ENCODE peak calls at places on chromosomes 5 and 9, in five cellular contexts. Q is hepatocyte; T is fibroblast of lung; X is right cardiac atrium; Y is CD4-positive, alpha-beta memory T cell. K is an unnamed sample.

GRCh38 chr5:146441896-146442295 is 5.2 kb upstream of the TCERG1 start:
- DNase-seq in Y (no peak), T (peak; percentile 28), X (no peak), Q (no peak), K (no peak)

GRCh38 chr9:12785251-12785880 is 10.5 kb downstream of the LURAP1L start:
- DNase-seq in X (peak; percentile 39), T (peak; percentile 54), Q (peak; percentile 31), Y (no peak), K (no peak)

GRCh38 chr5:38417658-38418017 is 138.8 kb downstream of the LIFR start:
- DNase-seq in T (no peak), Y (no peak), X (no peak), Q (no peak), K (no peak)

GRCh38 chr9:105447386-105447813 is 434 bp upstream of the FSD1L start:
- DNase-seq in X (no peak), Y (no peak), Q (no peak), T (no peak), K (no peak)

GRCh38 chr5:110345623-110346022 is 380.8 kb downstream of the TMEM232 start:
- DNase-seq in T (no peak), X (no peak), Y (no peak), Q (no peak), K (no peak)

GRCh38 chr5:151741678-151742423 is 16.6 kb downstream of the ATOX1 start:
- DNase-seq in Y (no peak), Q (no peak), T (peak; percentile 89), X (no peak), K (peak; percentile 74)

GRCh38 chr5:151012857-151013256 is 7.5 kb upstream of the GPX3 start:
- DNase-seq in T (no peak), Y (no peak), Q (no peak), X (no peak), K (no peak)

GRCh38 chr5:172658869-172659513 is 17.9 kb downstream of the NEURL1B start:
- DNase-seq in T (peak; percentile 51), Y (no peak), X (peak; percentile 85), Q (no peak), K (no peak)

GRCh38 chr5:86679529-86679928 is 61.8 kb downstream of the COX7C start:
- DNase-seq in X (no peak), T (peak; percentile 93), Y (peak; percentile 19), Q (peak; percentile 73), K (peak; percentile 7)

GRCh38 chr5:151383011-151383410 is 35.7 kb upstream of the SLC36A2 start:
- DNase-seq in Y (no peak), X (no peak), Q (no peak), T (no peak), K (no peak)

GRCh38 chr9:129570450-129571297 is 50.2 kb downstream of the C9orf50 start:
- DNase-seq in Y (no peak), X (peak; percentile 88), Q (peak; percentile 61), T (peak; percentile 94), K (no peak)

GRCh38 chr9:134130503-134131375 is 5.1 kb upstream of the WDR5 start:
- DNase-seq in T (peak; percentile 41), Q (peak; percentile 63), X (peak; percentile 85), Y (no peak), K (no peak)

GRCh38 chr5:176553260-176554085 is 4.3 kb downstream of the CDHR2 start:
- DNase-seq in Q (peak; percentile 76), Y (no peak), X (peak; percentile 19), T (no peak), K (no peak)

GRCh38 chr9:120475341-120475740 is 104.6 kb downstream of the CDK5RAP2 start:
- DNase-seq in Y (no peak), T (peak; percentile 89), Q (no peak), X (peak; percentile 67), K (no peak)

GRCh38 chr9:93321220-93321610 is 130.3 kb upstream of the FAM120A start:
- DNase-seq in X (no peak), Q (no peak), T (no peak), Y (no peak), K (no peak)

GRCh38 chr5:181098642-181099452 is 32.1 kb downstream of the OR2V1 start:
- DNase-seq in Y (no peak), Q (no peak), X (no peak), T (no peak), K (no peak)

GRCh38 chr9:32899181-32899580 is 102.2 kb downstream of the APTX start:
- DNase-seq in Y (no peak), X (no peak), T (peak; percentile 56), Q (no peak), K (no peak)

GRCh38 chr5:96125335-96125891 is 163.8 kb upstream of the ELL2 start:
- DNase-seq in T (peak; percentile 53), Q (no peak), Y (no peak), X (no peak), K (no peak)

GRCh38 chr9:20636883-20637440 is 14.7 kb upstream of the MLLT3 start:
- DNase-seq in Q (peak; percentile 40), T (peak; percentile 36), Y (no peak), X (no peak), K (no peak)

GRCh38 chr9:38154501-38155421 is 85.7 kb upstream of the SHB start:
- DNase-seq in X (no peak), T (no peak), Y (no peak), Q (no peak), K (no peak)

GRCh38 chr9:133726401-133727276 is 11.5 kb downstream of the SARDH start:
- DNase-seq in Y (peak; percentile 61), X (peak; percentile 79), Q (peak; percentile 80), T (peak; percentile 35), K (no peak)

GRCh38 chr5:169018980-169019379 is 282.0 kb downstream of the SLIT3 start:
- DNase-seq in Q (no peak), X (no peak), T (no peak), Y (no peak), K (no peak)

GRCh38 chr9:129140397-129141065 is 29.3 kb downstream of the PTPA start:
- DNase-seq in X (peak; percentile 78), Q (peak; percentile 68), T (peak; percentile 58), Y (no peak), K (no peak)

GRCh38 chr9:91770229-91770628 is 179.8 kb downstream of the ROR2 start:
- DNase-seq in Y (no peak), T (no peak), Q (no peak), X (no peak), K (no peak)

GRCh38 chr9:91771027-91771426 is 179.0 kb downstream of the ROR2 start:
- DNase-seq in Q (peak; percentile 72), X (no peak), T (peak; percentile 94), Y (no peak), K (no peak)

GRCh38 chr9:91768507-91768906 is 181.5 kb downstream of the ROR2 start:
- DNase-seq in Y (no peak), Q (no peak), X (no peak), T (no peak), K (no peak)

GRCh38 chr9:91771864-91772263 is 178.2 kb downstream of the ROR2 start:
- DNase-seq in Q (no peak), Y (no peak), X (no peak), T (peak; percentile 41), K (no peak)

DNA sequence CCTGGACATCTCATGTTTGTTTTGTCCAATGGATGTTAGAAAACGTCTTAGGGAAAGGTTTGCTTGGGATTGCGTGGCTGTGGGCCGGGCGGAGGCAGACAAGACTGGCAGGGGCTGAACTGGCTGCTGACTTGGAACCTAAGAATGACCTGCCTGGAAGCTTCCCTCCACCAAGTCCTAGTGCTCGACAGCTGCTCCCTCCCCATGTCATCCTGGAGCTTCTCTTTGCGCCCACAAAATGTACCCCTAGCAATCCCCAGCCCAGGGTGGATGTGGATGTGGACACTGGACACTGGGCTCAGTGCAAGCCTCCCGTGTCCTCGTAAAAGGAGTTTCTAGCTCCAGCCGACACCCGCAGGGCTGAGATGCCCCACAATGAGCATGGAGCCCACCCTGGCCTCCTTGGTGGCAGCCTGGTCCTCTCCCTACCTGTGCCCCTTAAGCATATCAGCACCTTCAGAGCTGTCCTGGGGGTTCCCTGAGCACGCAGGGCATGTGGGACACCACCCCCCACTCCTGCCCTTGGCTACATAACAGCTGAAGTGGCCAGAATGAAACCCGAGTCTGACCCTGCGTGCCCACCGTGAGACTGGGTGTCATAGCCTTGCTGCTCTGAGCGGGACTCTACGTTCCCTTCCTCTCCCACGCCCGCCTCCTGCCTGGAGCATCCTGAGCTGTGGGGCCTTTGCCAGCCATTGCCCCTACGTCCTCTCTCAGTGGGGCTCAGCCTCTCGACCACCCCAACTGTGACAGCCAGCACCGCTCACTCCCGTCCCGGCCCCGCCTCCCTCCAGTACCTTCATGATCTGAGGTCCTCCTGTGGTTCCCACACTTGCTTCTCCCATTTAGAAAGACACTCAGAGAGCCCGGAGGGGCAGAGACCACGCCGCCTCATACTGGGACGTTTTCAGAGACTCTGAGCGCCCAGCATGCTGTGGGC is 180.8 kb downstream of the ROR2 start:
- DNase-seq in X (no peak), Y (no peak), T (no peak), Q (no peak), K (no peak)
- H3K4me1 ChIP-seq in X (peaks cover 3% of the 10 kb centered on the region), Y (no peaks in the 10 kb centered on the region), T (peaks cover 12% of the 10 kb centered on the region), Q (peaks cover 32% of the 10 kb centered on the region), K (no peaks in the 10 kb centered on the region)

GRCh38 chr9:124220551-124221451 is 36.9 kb upstream of the NEK6 start:
- DNase-seq in Y (no peak), X (no peak), Q (no peak), T (peak; percentile 48), K (no peak)
- H3K4me1 ChIP-seq in Y (peaks cover 35% of the 10 kb centered on the region), X (peaks cover 18% of the 10 kb centered on the region), Q (peaks cover 12% of the 10 kb centered on the region), T (no peaks in the 10 kb centered on the region), K (peaks cover 9% of the 10 kb centered on the region)

GRCh38 chr5:98961665-98962344 is 33.0 kb upstream of the CHD1 start:
- DNase-seq in Y (no peak), Q (no peak), T (no peak), X (no peak), K (no peak)

GRCh38 chr5:98962587-98962986 is 33.8 kb upstream of the CHD1 start:
- DNase-seq in X (no peak), Y (no peak), T (no peak), Q (no peak), K (no peak)

GRCh38 chr5:98965226-98965625 is 36.4 kb upstream of the CHD1 start:
- DNase-seq in X (no peak), T (no peak), Q (no peak), Y (no peak), K (no peak)

GRCh38 chr5:98964621-98965020 is 35.8 kb upstream of the CHD1 start:
- DNase-seq in Q (no peak), T (no peak), X (no peak), Y (no peak), K (no peak)

GRCh38 chr5:98963019-98963418 is 34.2 kb upstream of the CHD1 start:
- DNase-seq in T (no peak), Q (no peak), Y (no peak), X (no peak), K (no peak)
- H3K4me1 ChIP-seq in T (no peaks in the 10 kb centered on the region), Q (no peaks in the 10 kb centered on the region), Y (no peaks in the 10 kb centered on the region), X (no peaks in the 10 kb centered on the region), K (no peaks in the 10 kb centered on the region)

GRCh38 chr5:34774139-34774538 is 64.8 kb upstream of the TTC23L start:
- DNase-seq in Q (no peak), T (no peak), X (no peak), Y (no peak), K (no peak)
- H3K4me1 ChIP-seq in Q (peaks cover 9% of the 10 kb centered on the region), T (no peaks in the 10 kb centered on the region), X (no peaks in the 10 kb centered on the region), Y (no peaks in the 10 kb centered on the region), K (no peaks in the 10 kb centered on the region)

DNA sequence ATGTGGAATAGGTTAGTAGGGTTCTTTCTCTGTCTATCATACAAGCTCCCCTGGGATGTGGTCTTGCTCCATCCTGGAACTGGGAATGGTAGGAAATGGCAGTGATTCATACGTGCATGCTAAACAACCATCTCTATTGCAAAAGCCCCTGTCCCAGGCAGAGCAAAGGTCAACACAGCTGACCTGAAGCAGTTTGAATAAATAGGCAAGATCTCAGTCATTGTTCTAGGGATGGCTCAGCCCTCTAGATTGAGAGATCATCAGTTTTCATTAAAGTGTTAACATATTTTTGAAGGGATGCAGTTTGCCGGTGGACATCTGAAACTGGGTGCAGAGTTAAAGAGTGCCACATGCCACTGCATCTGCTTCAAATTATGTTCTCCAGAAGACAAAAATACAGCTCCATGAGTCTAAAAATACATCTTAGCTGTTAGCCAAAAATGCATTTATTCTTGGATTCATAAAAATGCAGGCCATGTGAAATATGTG is 224.1 kb downstream of the ESM1 start:
- DNase-seq in T (peak; percentile 68), Q (peak; percentile 22), Y (no peak), X (no peak), K (no peak)
- H3K4me1 ChIP-seq in T (peaks cover 17% of the 10 kb centered on the region), Q (no peaks in the 10 kb centered on the region), Y (peaks cover 10% of the 10 kb centered on the region), X (peaks cover 6% of the 10 kb centered on the region), K (no peaks in the 10 kb centered on the region)

K was measured in Panc1.